ENCODE peak calls at places on chromosome 1, in nine cellular contexts. O is thyroid gland; N is bronchial epithelial cell; H is aorta; C is glutamatergic neuron; U is fibroblast of the conjunctiva; S is MCF 10A; A is activated T-helper 9 cell treated with anti-CD3 and anti-CD28 coated beads, Interleukin-2, amount 50 U/mL, for 16 hours; P is CD4-positive, alpha-beta T cell. W is an unnamed sample.

GRCh38 chr1:183363967-183364366 is 54.2 kb downstream of the NMNAT2 start:
- DNase-seq in O (no peak), N (peak), H (no peak), C (no peak), U (no peak), S (peak), A (no peak), P (no peak), W (no peak)

GRCh38 chr1:154574715-154575114 is 7.1 kb downstream of the CHRNB2 start:
- DNase-seq in O (no peak), N (peak), H (no peak), C (no peak), U (no peak), S (peak), A (no peak), P (no peak), W (no peak)

GRCh38 chr1:209659909-209660308 is 7.7 kb upstream of the LAMB3 start:
- DNase-seq in O (no peak), N (peak), H (no peak), C (no peak), U (no peak), S (peak), A (no peak), P (no peak), W (no peak)

GRCh38 chr1:154736840-154737239 is 128.9 kb upstream of the ADAR start:
- DNase-seq in O (no peak), N (peak), H (no peak), C (no peak), U (no peak), S (peak), A (peak), P (no peak), W (no peak)

GRCh38 chr1:209202826-209203439 is 380.6 kb upstream of the CAMK1G start:
- DNase-seq in O (peak), N (peak), H (no peak), C (no peak), U (peak), S (peak), A (no peak), P (no peak), W (no peak)

GRCh38 chr1:155022136-155022926 is 11.2 kb downstream of the DCST2 start:
- DNase-seq in O (no peak), N (peak), H (no peak), C (no peak), U (no peak), S (peak), A (no peak), P (no peak), W (no peak)

GRCh38 chr1:108503062-108503740 is 53.1 kb downstream of the NBPF6 start:
- DNase-seq in O (no peak), N (no peak), H (no peak), C (no peak), U (no peak), S (peak), A (no peak), P (no peak), W (no peak)

GRCh38 chr1:172875892-172876291 is 174.8 kb downstream of the TNFSF18 start:
- DNase-seq in O (no peak), N (no peak), H (no peak), C (no peak), U (no peak), S (no peak), A (no peak), P (no peak), W (no peak)

GRCh38 chr1:59805564-59805963 is 9.2 kb upstream of the HOOK1 start:
- DNase-seq in O (no peak), N (no peak), H (no peak), C (no peak), U (no peak), S (no peak), A (no peak), P (no peak), W (no peak)

GRCh38 chr1:207817778-207818751 is 66.2 kb downstream of the CD46 start:
- DNase-seq in O (no peak), N (no peak), H (peak), C (no peak), U (no peak), S (peak), A (no peak), P (no peak), W (no peak)

GRCh38 chr1:74195339-74195738 is 2.6 kb downstream of the LRRIQ3 start:
- DNase-seq in O (no peak), N (no peak), H (no peak), C (no peak), U (no peak), S (no peak), A (no peak), P (no peak), W (no peak)